ENCODE peak calls at places on chromosomes 12 and 14, in four cellular contexts. I is amniotic epithelial cell; Q is activated naive CD8-positive, alpha-beta T cell treated with anti-CD3 and anti-CD28 coated beads, Interleukin-2, amount 50 U/mL, for 24 hours; U is mucosa of gallbladder. Y is an unnamed sample.

GRCh38 chr12:65203376-65203775 is 34.0 kb downstream of the LEMD3 start:
- DNase-seq in I (no peak), Q (no peak), U (no peak), Y (no peak)

GRCh38 chr12:14952295-14952995 is 9.0 kb downstream of the ARHGDIB start:
- DNase-seq in I (peak), Q (no peak), U (no peak), Y (no peak)

GRCh38 chr14:100622234-100622633 is 35.0 kb upstream of the BEGAIN start:
- DNase-seq in I (no peak), Q (no peak), U (no peak), Y (peak)

GRCh38 chr14:86662334-86662733 is 1132.4 kb downstream of the FLRT2 start:
- DNase-seq in I (no peak), Q (no peak), U (no peak), Y (no peak)

GRCh38 chr12:105741786-105742566 is 396.8 kb downstream of the NUAK1 start:
- DNase-seq in I (peak), Q (no peak), U (no peak), Y (no peak)

GRCh38 chr14:103093856-103094405 is 594 bp upstream of the EXOC3L4 start:
- DNase-seq in I (no peak), Q (no peak), U (no peak), Y (no peak)

GRCh38 chr14:71620401-71620800 is 311.8 kb upstream of the RGS6 start:
- DNase-seq in I (peak), Q (no peak), U (no peak), Y (no peak)

GRCh38 chr14:21894003-21894897 is 220.6 kb upstream of the OR4E1 start:
- DNase-seq in I (no peak), Q (peak), U (no peak), Y (no peak)

GRCh38 chr12:18798445-18799139 is 60.7 kb downstream of the CAPZA3 start:
- DNase-seq in I (no peak), Q (no peak), U (no peak), Y (no peak)

GRCh38 chr12:94171595-94171930 is 23.2 kb downstream of the PLXNC1 start:
- DNase-seq in I (no peak), Q (no peak), U (no peak), Y (no peak)

GRCh38 chr12:43315961-43316360 is 236.0 kb downstream of the ADAMTS20 start:
- DNase-seq in I (no peak), Q (no peak), U (no peak), Y (no peak)

GRCh38 chr14:32087173-32087861 is 10.2 kb downstream of the ARHGAP5 start:
- DNase-seq in I (peak), Q (no peak), U (no peak), Y (no peak)

Y was measured in cardiac septum.